ENCODE peak calls at places on chromosomes 12 and 14, in nine cellular contexts. H is natural killer cell treated with Interleukin-12 subunit alpha and Interleukin-12 subunit beta and Interleukin-15 and Interleukin-18, amount 100 ng/mL, for 72 hours; O is activated T-cell treated with anti-CD3 and anti-CD28 coated beads for 1 hour; N is SW 1271; M is NCI-H1092; P is activated CD8-positive, alpha-beta T cell treated with anti-CD3 and anti-CD28 coated beads for 36 hours; Q is NCI-H69; T is AG10803; Y is iPS-NIHi11. R is an unnamed sample.
A peak's percentile ranks its signal among the peaks of the same experiment; 100 is the strongest.

GRCh38 chr12:75754698-75755097 is 243.3 kb upstream of the KRR1 start:
- DNase-seq in P (no peak), Q (no peak), H (peak; percentile 61), N (no peak), Y (no peak), O (no peak), M (no peak), T (peak; percentile 27), R (no peak)

GRCh38 chr12:121522962-121523361 is 57.9 kb downstream of the KDM2B start:
- DNase-seq in Q (no peak), N (no peak), Y (no peak), M (no peak), H (no peak), P (no peak), O (no peak), T (no peak), R (no peak)

GRCh38 chr12:51124504-51124903 is 41.1 kb upstream of the CSRNP2 start:
- DNase-seq in Q (no peak), T (no peak), O (no peak), H (no peak), Y (no peak), M (no peak), P (no peak), N (no peak), R (no peak)

GRCh38 chr14:75445958-75446357 is 18.1 kb downstream of the JDP2 start:
- DNase-seq in N (no peak), Q (no peak), Y (no peak), P (no peak), O (no peak), M (no peak), H (no peak), T (no peak), R (no peak)

GRCh38 chr14:38065101-38065762 is 142.5 kb upstream of the SSTR1 start:
- DNase-seq in P (peak; percentile 74), M (no peak), O (peak; percentile 21), Y (no peak), N (no peak), Q (peak; percentile 38), T (no peak), H (peak; percentile 73), R (no peak)

GRCh38 chr12:45369065-45369464 is 153.2 kb downstream of the ANO6 start:
- DNase-seq in P (no peak), Y (no peak), H (no peak), O (no peak), M (no peak), T (peak; percentile 34), Q (no peak), N (no peak), R (peak; percentile 63)

GRCh38 chr12:94783862-94784261 is 133.5 kb upstream of the TMCC3 start:
- DNase-seq in P (no peak), N (no peak), O (no peak), H (no peak), Q (no peak), Y (no peak), T (peak; percentile 41), M (no peak), R (peak; percentile 5)

GRCh38 chr12:69354561-69355187 is 4.9 kb upstream of the YEATS4 start:
- DNase-seq in Y (no peak), T (no peak), N (no peak), P (no peak), H (no peak), O (no peak), Q (peak; percentile 11), M (no peak), R (no peak)

GRCh38 chr12:14678547-14678946 is 17.9 kb downstream of the GUCY2C start:
- DNase-seq in Y (no peak), P (no peak), T (no peak), Q (no peak), N (no peak), O (no peak), M (no peak), H (no peak), R (no peak)

GRCh38 chr12:93772003-93772402 is 94.8 kb downstream of the CRADD start:
- DNase-seq in Q (peak; percentile 38), N (no peak), M (no peak), Y (no peak), O (no peak), P (no peak), H (no peak), T (no peak), R (no peak)

GRCh38 chr12:79020106-79020505 is 155.5 kb downstream of the SYT1 start:
- DNase-seq in T (no peak), P (no peak), O (no peak), Y (no peak), Q (peak; percentile 51), N (no peak), H (no peak), M (no peak), R (no peak)

GRCh38 chr12:1360812-1361211 is 233.6 kb downstream of the FBXL14 start:
- DNase-seq in H (no peak), Q (no peak), O (no peak), M (no peak), T (peak; percentile 87), N (peak; percentile 27), P (no peak), Y (no peak), R (peak; percentile 17)

GRCh38 chr12:52264435-52264825 is 10.0 kb upstream of the KRT86 start:
- DNase-seq in N (no peak), M (no peak), T (no peak), Q (no peak), P (no peak), H (no peak), O (no peak), Y (no peak), R (peak; percentile 42)

GRCh38 chr14:99511421-99512109 is 30.4 kb downstream of the CCNK start:
- DNase-seq in M (no peak), H (no peak), O (no peak), N (no peak), P (no peak), Y (no peak), T (peak; percentile 62), Q (no peak), R (peak; percentile 30)

GRCh38 chr14:22864979-22865378 is 6.6 kb upstream of the LRP10 start:
- DNase-seq in M (no peak), O (no peak), N (no peak), Q (no peak), T (no peak), P (no peak), Y (no peak), H (no peak), R (no peak)

GRCh38 chr14:105151838-105152793 is 16.5 kb downstream of the JAG2 start:
- DNase-seq in T (no peak), Y (no peak), H (no peak), P (no peak), N (no peak), O (no peak), Q (no peak), M (no peak), R (no peak)

GRCh38 chr14:89702151-89702936 is 252.2 kb downstream of the EFCAB11 start:
- DNase-seq in Y (no peak), Q (peak; percentile 57), H (no peak), M (peak; percentile 44), O (no peak), N (no peak), T (peak; percentile 80), P (no peak), R (peak; percentile 47)

GRCh38 chr12:114841557-114842251 is 157.7 kb upstream of the TBX3 start:
- DNase-seq in Q (no peak), N (no peak), P (no peak), T (no peak), Y (peak; percentile 53), H (no peak), M (no peak), O (no peak), R (no peak)

GRCh38 chr12:130026608-130027176 is 122.9 kb upstream of the TMEM132D start:
- DNase-seq in P (peak; percentile 65), O (peak; percentile 12), Y (no peak), N (no peak), M (peak; percentile 13), H (no peak), Q (peak; percentile 35), T (no peak), R (no peak)

GRCh38 chr14:54026671-54027070 is 70.0 kb upstream of the BMP4 start:
- DNase-seq in T (no peak), H (no peak), N (no peak), Q (no peak), Y (no peak), P (no peak), M (no peak), O (no peak), R (no peak)

GRCh38 chr12:66555113-66555512 is 123.8 kb downstream of the GRIP1 start:
- DNase-seq in Q (no peak), M (no peak), N (no peak), Y (no peak), O (no peak), T (no peak), P (no peak), H (no peak), R (no peak)

GRCh38 chr14:91349481-91350074 is 68.0 kb downstream of the CCDC88C start:
- DNase-seq in H (peak; percentile 79), N (no peak), Y (no peak), M (no peak), P (peak; percentile 92), O (no peak), T (no peak), Q (no peak), R (no peak)